ENCODE peak calls at places on chromosomes 5 and 9, in seven cellular contexts. W is stimulated activated CD4-positive, alpha-beta T cell treated with anti-CD3 and anti-CD28 coated beads, Interleukin-1b, Interleukin-23, amount 100 ng/mL, for 48 hours; P is T-helper 1 cell; H is fibroblast of lung; N is breast epithelium; A is WTC11; K is G401. G is an unnamed sample.

GRCh38 chr5:103466494-103466893 is 96.1 kb downstream of the NUDT12 start:
- DNase-seq in K (no peak), W (no peak), A (no peak), N (no peak), P (no peak), H (peak), G (peak)

GRCh38 chr5:107964722-107965121 is 294.0 kb upstream of the EFNA5 start:
- DNase-seq in H (no peak), A (no peak), P (no peak), N (no peak), K (no peak), W (no peak), G (no peak)

GRCh38 chr9:92191801-92192200 is 76.6 kb upstream of the SPTLC1 start:
- DNase-seq in A (no peak), H (peak), N (no peak), W (no peak), K (no peak), P (no peak), G (no peak)

GRCh38 chr9:85212887-85213286 is 528.9 kb downstream of the AGTPBP1 start:
- DNase-seq in H (peak), W (peak), K (no peak), P (no peak), N (no peak), A (no peak), G (no peak)

GRCh38 chr5:37063739-37064138 is 185.4 kb downstream of the CPLANE1 start:
- DNase-seq in A (no peak), N (no peak), P (no peak), K (no peak), W (no peak), H (no peak), G (no peak)

GRCh38 chr5:1763960-1764605 is 35.6 kb downstream of the MRPL36 start:
- DNase-seq in K (no peak), N (no peak), W (no peak), P (no peak), A (no peak), H (no peak), G (no peak)

GRCh38 chr5:137751869-137752491 is 2.2 kb downstream of the HNRNPA0 start:
- DNase-seq in A (no peak), H (peak), N (no peak), W (no peak), K (peak), P (no peak), G (peak)

GRCh38 chr5:65213921-65214525 is 267.7 kb downstream of the ADAMTS6 start:
- DNase-seq in P (no peak), K (peak), H (peak), N (no peak), A (peak), W (no peak), G (no peak)

GRCh38 chr5:111948517-111948916 is 191.5 kb upstream of the NREP start:
- DNase-seq in K (no peak), W (no peak), A (no peak), P (no peak), N (no peak), H (peak), G (no peak)

GRCh38 chr9:110919609-110920008 is 118.7 kb downstream of the LPAR1 start:
- DNase-seq in P (no peak), W (no peak), H (peak), N (no peak), K (no peak), A (no peak), G (peak)

GRCh38 chr5:175747539-175748060 is 89.7 kb downstream of the HRH2 start:
- DNase-seq in K (no peak), N (no peak), H (no peak), W (no peak), P (no peak), A (no peak), G (no peak)

GRCh38 chr9:116073826-116074225 is 79.8 kb upstream of the PAPPA start:
- DNase-seq in A (no peak), W (no peak), P (no peak), H (peak), K (no peak), N (peak), G (no peak)

GRCh38 chr5:179819296-179820126 is 1.2 kb upstream of the SQSTM1 start:
- DNase-seq in A (peak), H (peak), N (peak), K (peak), W (peak), P (no peak), G (peak)

GRCh38 chr9:129606161-129607025 is 14.5 kb downstream of the C9orf50 start:
- DNase-seq in P (no peak), A (no peak), K (no peak), N (no peak), W (no peak), H (no peak), G (no peak)

GRCh38 chr9:95268681-95269080 is 48.8 kb downstream of the FANCC start:
- DNase-seq in A (peak), N (no peak), H (peak), P (no peak), K (peak), W (no peak), G (peak)

GRCh38 chr5:170292509-170292908 is 5.1 kb downstream of the LCP2 start:
- DNase-seq in H (no peak), K (no peak), A (no peak), N (no peak), P (no peak), W (no peak), G (no peak)

GRCh38 chr9:108813951-108814601 is 41.7 kb downstream of the ACTL7B start:
- DNase-seq in W (no peak), H (peak), A (no peak), N (no peak), P (no peak), K (peak), G (peak)

GRCh38 chr9:100587375-100587774 is 9.5 kb downstream of the CAVIN4 start:
- DNase-seq in H (peak), K (no peak), A (no peak), W (no peak), N (no peak), P (no peak), G (no peak)

GRCh38 chr9:99030082-99030481 is 74.8 kb upstream of the TGFBR1 start:
- DNase-seq in K (no peak), A (no peak), N (no peak), H (peak), P (no peak), W (no peak), G (no peak)

G was measured in pons.